ENCODE peak calls at places on chromosomes 13 and 19, in four cellular contexts. V is stomach, N is IMR-90, K is H54. C is an unnamed sample.

GRCh38 chr13:29441301-29441700 is 154.2 kb downstream of the SLC7A1 start:
- DNase-seq in K (no peak), N (no peak), V (no peak), C (no peak)

GRCh38 chr13:81051873-81052272 is 710.9 kb upstream of the SPRY2 start:
- DNase-seq in V (no peak), N (no peak), K (no peak), C (no peak)

GRCh38 chr19:31317542-31317941 is 31.7 kb downstream of the TSHZ3 start:
- DNase-seq in V (no peak), K (no peak), N (no peak), C (no peak)

GRCh38 chr19:21697698-21698097 is 69.7 kb downstream of the ZNF100 start:
- DNase-seq in V (no peak), N (no peak), K (no peak), C (no peak)

GRCh38 chr19:8206147-8207087 is 2.8 kb upstream of the CERS4 start:
- DNase-seq in V (peak), N (no peak), K (no peak), C (no peak)

GRCh38 chr19:49939721-49940481 is 10.6 kb upstream of the NUP62 start:
- DNase-seq in V (no peak), N (no peak), K (no peak), C (no peak)

GRCh38 chr19:18205180-18205915 is 1.5 kb upstream of the RAB3A start:
- DNase-seq in K (peak), N (peak), V (peak), C (peak)

GRCh38 chr13:20116213-20116612 is 44.6 kb downstream of the GJA3 start:
- DNase-seq in N (no peak), K (no peak), V (no peak), C (no peak)

GRCh38 chr13:98389319-98389718 is 187.6 kb downstream of the STK24 start:
- DNase-seq in V (no peak), K (no peak), N (peak), C (no peak)

GRCh38 chr19:30968210-30968609 is 381.0 kb downstream of the TSHZ3 start:
- DNase-seq in K (no peak), V (no peak), N (no peak), C (no peak)

GRCh38 chr13:110916671-110917142 is 1.8 kb upstream of the ANKRD10 start:
- DNase-seq in N (peak), K (no peak), V (no peak), C (no peak)

GRCh38 chr19:42232435-42232834 is 10.0 kb downstream of the GSK3A start:
- DNase-seq in V (no peak), K (no peak), N (no peak), C (no peak)

GRCh38 chr19:10551698-10552301 is 8.1 kb downstream of the ATG4D start:
- DNase-seq in V (peak), K (peak), N (no peak), C (no peak)

GRCh38 chr13:79935121-79935520 is 405.8 kb downstream of the SPRY2 start:
- DNase-seq in N (peak), K (no peak), V (no peak), C (no peak)

GRCh38 chr13:30026093-30026492 is 175.7 kb upstream of the UBL3 start:
- DNase-seq in N (peak), V (no peak), K (no peak), C (no peak)

GRCh38 chr19:38490861-38491260 is 57.4 kb downstream of the RYR1 start:
- DNase-seq in N (no peak), V (no peak), K (no peak), C (no peak)

GRCh38 chr19:18796239-18796638 is 5.1 kb upstream of the COMP start:
- DNase-seq in V (no peak), N (no peak), K (no peak), C (no peak)

GRCh38 chr13:109160357-109160756 is 530.9 kb downstream of the MYO16 start:
- DNase-seq in V (no peak), K (no peak), N (no peak), C (no peak)

GRCh38 chr13:101308247-101309013 is 107.9 kb downstream of the NALCN start:
- DNase-seq in K (no peak), N (no peak), V (no peak), C (no peak)

GRCh38 chr19:5144545-5145179 is 175.7 kb downstream of the KDM4B start:
- DNase-seq in K (no peak), N (no peak), V (no peak), C (peak)

DNA sequence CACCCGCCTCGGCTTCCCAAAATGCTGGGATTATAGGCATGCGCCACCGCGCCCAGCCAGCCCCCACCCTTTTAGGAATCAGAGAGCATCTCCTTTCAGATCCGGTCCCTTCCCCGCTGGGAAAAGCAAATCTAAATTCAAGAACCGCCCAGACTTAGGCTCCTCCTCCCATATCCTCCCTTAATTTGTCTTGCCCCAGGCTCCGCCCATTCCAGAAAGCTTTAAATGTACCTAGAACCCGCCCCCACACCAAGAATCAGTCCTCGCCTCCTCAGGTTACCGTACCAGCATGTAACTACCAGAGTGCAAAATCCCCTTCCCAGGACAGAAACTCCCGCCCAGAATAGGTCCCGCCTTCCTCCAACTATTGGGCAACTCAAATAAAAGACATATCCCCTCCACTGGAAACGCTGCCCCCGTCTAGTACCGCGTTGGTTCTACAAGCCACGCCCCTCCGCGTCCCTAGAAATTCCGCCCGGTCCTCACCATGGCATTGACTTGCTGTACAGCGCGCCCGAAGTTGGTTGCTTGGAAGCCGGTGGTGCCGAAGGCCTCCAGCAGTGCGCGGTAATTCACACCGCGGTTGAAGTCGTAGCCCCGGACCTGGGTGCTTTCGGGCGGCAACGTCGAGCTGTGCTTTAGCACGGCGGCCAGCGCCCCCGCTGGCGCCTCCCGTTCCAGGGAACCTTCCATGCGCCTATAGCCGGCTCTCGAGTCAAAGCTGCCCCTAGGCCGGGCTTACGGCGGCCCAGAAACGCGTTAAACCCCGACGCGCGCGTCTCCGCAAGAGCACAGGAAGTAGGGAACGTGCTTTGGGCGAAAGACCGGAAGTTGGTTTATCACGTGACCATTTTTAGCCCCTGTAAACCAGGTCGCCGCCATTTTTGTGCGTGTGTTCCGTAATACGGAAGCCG is at the start of gene DHPS:
- DNase-seq in K (peak), N (peak), V (peak), C (peak)
- TF ChIP-seq POLR2A in K (peak), N (peak), V (no peak), C (peak)

GRCh38 chr19:52296773-52297600 is at the start of gene ZNF480:
- DNase-seq in N (peak), V (peak), K (peak), C (peak)
- TF ChIP-seq POLR2A in N (peak), V (no peak), K (peak), C (peak)

GRCh38 chr13:44920013-44920412 is 69.3 kb downstream of the NUFIP1 start:
- DNase-seq in N (no peak), V (no peak), K (no peak), C (no peak)

GRCh38 chr13:44919103-44919804 is 70.0 kb downstream of the NUFIP1 start:
- DNase-seq in K (no peak), N (no peak), V (no peak), C (no peak)

GRCh38 chr13:44918323-44919102 is 70.8 kb downstream of the NUFIP1 start:
- DNase-seq in V (peak), K (peak), N (peak), C (peak)

GRCh38 chr13:44915962-44916361 is 73.3 kb downstream of the NUFIP1 start:
- DNase-seq in V (no peak), N (no peak), K (no peak), C (no peak)

GRCh38 chr13:44917589-44918322 is 71.5 kb downstream of the NUFIP1 start:
- DNase-seq in V (peak), N (peak), K (peak), C (peak)
- TF ChIP-seq POLR2A in V (no peak), N (no peak), K (no peak), C (peak)

GRCh38 chr19:35116085-35116801 is 620 bp downstream of the FXYD3 start:
- DNase-seq in K (no peak), N (no peak), V (peak), C (no peak)
- TF ChIP-seq POLR2A in K (no peak), N (no peak), V (no peak), C (no peak)